ENCODE peak calls at places on chromosomes 5 and 9, in five cellular contexts. One of them, this sample, is unnamed.

GRCh38 chr5:16051246-16051645 is 128.3 kb downstream of the MARCHF11 start:
- DNase-seq in cardiac muscle cell: no peak
- DNase-seq in mammary epithelial cell: peak; percentile 50
- DNase-seq in RWPE1: no peak
- DNase-seq in neural progenitor cell: no peak
- DNase-seq in this sample: no peak

GRCh38 chr9:1049641-1050040 is 516 bp upstream of the DMRT2 start:
- DNase-seq in cardiac muscle cell: no peak
- DNase-seq in RWPE1: no peak
- DNase-seq in mammary epithelial cell: no peak
- DNase-seq in neural progenitor cell: no peak
- DNase-seq in this sample: no peak

GRCh38 chr9:137241490-137242328 is 622 bp downstream of the TUBB4B start:
- DNase-seq in neural progenitor cell: peak; percentile 67
- DNase-seq in cardiac muscle cell: peak; percentile 54
- DNase-seq in RWPE1: peak; percentile 89
- DNase-seq in mammary epithelial cell: peak; percentile 69
- DNase-seq in this sample: no peak

GRCh38 chr5:113213551-113213971 is 221.2 kb downstream of the TSSK1B start:
- DNase-seq in neural progenitor cell: peak; percentile 90
- DNase-seq in RWPE1: no peak
- DNase-seq in mammary epithelial cell: no peak
- DNase-seq in cardiac muscle cell: no peak
- DNase-seq in this sample: no peak

GRCh38 chr5:128667148-128667547 is 129.1 kb upstream of the FBN2 start:
- DNase-seq in cardiac muscle cell: peak; percentile 50
- DNase-seq in neural progenitor cell: peak; percentile 19
- DNase-seq in mammary epithelial cell: no peak
- DNase-seq in RWPE1: no peak
- DNase-seq in this sample: no peak

GRCh38 chr9:81685763-81686613 is 3.4 kb downstream of the TLE1 start:
- DNase-seq in RWPE1: no peak
- DNase-seq in mammary epithelial cell: peak; percentile 17
- DNase-seq in cardiac muscle cell: no peak
- DNase-seq in neural progenitor cell: no peak
- DNase-seq in this sample: no peak

GRCh38 chr5:958701-959571 is 49.7 kb upstream of the NKD2 start:
- DNase-seq in mammary epithelial cell: peak; percentile 72
- DNase-seq in RWPE1: peak; percentile 67
- DNase-seq in neural progenitor cell: no peak
- DNase-seq in cardiac muscle cell: no peak
- DNase-seq in this sample: no peak

GRCh38 chr5:178241688-178242231 is 9.2 kb upstream of the PHYKPL start:
- DNase-seq in RWPE1: no peak
- DNase-seq in mammary epithelial cell: no peak
- DNase-seq in neural progenitor cell: no peak
- DNase-seq in cardiac muscle cell: no peak
- DNase-seq in this sample: no peak

GRCh38 chr9:124698265-124698664 is 72.8 kb downstream of the NR6A1 start:
- DNase-seq in cardiac muscle cell: no peak
- DNase-seq in RWPE1: peak; percentile 80
- DNase-seq in mammary epithelial cell: peak; percentile 92
- DNase-seq in neural progenitor cell: peak; percentile 57
- DNase-seq in this sample: no peak

GRCh38 chr5:133404724-133405123 is 207.6 kb downstream of the FSTL4 start:
- DNase-seq in neural progenitor cell: no peak
- DNase-seq in cardiac muscle cell: no peak
- DNase-seq in RWPE1: no peak
- DNase-seq in mammary epithelial cell: no peak
- DNase-seq in this sample: no peak

GRCh38 chr9:92656537-92656925 is 13.4 kb downstream of the IPPK start:
- DNase-seq in RWPE1: no peak
- DNase-seq in cardiac muscle cell: no peak
- DNase-seq in neural progenitor cell: no peak
- DNase-seq in mammary epithelial cell: no peak
- DNase-seq in this sample: no peak

GRCh38 chr5:39584921-39585320 is 160.1 kb upstream of the DAB2 start:
- DNase-seq in RWPE1: no peak
- DNase-seq in cardiac muscle cell: no peak
- DNase-seq in neural progenitor cell: no peak
- DNase-seq in mammary epithelial cell: no peak
- DNase-seq in this sample: no peak

GRCh38 chr5:102796014-102796413 is 40.9 kb downstream of the PAM start:
- DNase-seq in RWPE1: no peak
- DNase-seq in mammary epithelial cell: no peak
- DNase-seq in neural progenitor cell: no peak
- DNase-seq in cardiac muscle cell: no peak
- DNase-seq in this sample: no peak

GRCh38 chr5:58263291-58263690 is 196.6 kb downstream of the PLK2 start:
- DNase-seq in neural progenitor cell: no peak
- DNase-seq in mammary epithelial cell: no peak
- DNase-seq in RWPE1: no peak
- DNase-seq in cardiac muscle cell: no peak
- DNase-seq in this sample: no peak

GRCh38 chr5:143874312-143874711 is 62.4 kb downstream of the HMHB1 start:
- DNase-seq in mammary epithelial cell: no peak
- DNase-seq in RWPE1: no peak
- DNase-seq in cardiac muscle cell: no peak
- DNase-seq in neural progenitor cell: no peak
- DNase-seq in this sample: peak; percentile 15

GRCh38 chr5:177476531-177477233 is 3.2 kb upstream of the DBN1 start:
- DNase-seq in neural progenitor cell: no peak
- DNase-seq in mammary epithelial cell: no peak
- DNase-seq in RWPE1: no peak
- DNase-seq in cardiac muscle cell: no peak
- DNase-seq in this sample: no peak

GRCh38 chr9:136457326-136457725 is 17.7 kb upstream of the INPP5E start:
- DNase-seq in mammary epithelial cell: no peak
- DNase-seq in cardiac muscle cell: no peak
- DNase-seq in neural progenitor cell: no peak
- DNase-seq in RWPE1: no peak
- DNase-seq in this sample: no peak

GRCh38 chr9:114837923-114838322 is 32.1 kb upstream of the TNFSF15 start:
- DNase-seq in mammary epithelial cell: peak; percentile 13
- DNase-seq in cardiac muscle cell: no peak
- DNase-seq in neural progenitor cell: no peak
- DNase-seq in RWPE1: no peak
- DNase-seq in this sample: no peak

GRCh38 chr9:136808075-136808780 is 480 bp downstream of the RABL6 start:
- DNase-seq in neural progenitor cell: peak; percentile 58
- DNase-seq in mammary epithelial cell: no peak
- DNase-seq in cardiac muscle cell: peak; percentile 35
- DNase-seq in RWPE1: peak; percentile 44
- DNase-seq in this sample: peak; percentile 62

GRCh38 chr9:106878943-106879916 is 16.3 kb downstream of the ZNF462 start:
- DNase-seq in neural progenitor cell: peak; percentile 74
- DNase-seq in mammary epithelial cell: peak; percentile 90
- DNase-seq in cardiac muscle cell: no peak
- DNase-seq in RWPE1: peak; percentile 89
- DNase-seq in this sample: no peak

GRCh38 chr9:132214027-132214622 is 52.3 kb downstream of the NTNG2 start:
- DNase-seq in neural progenitor cell: peak; percentile 52
- DNase-seq in cardiac muscle cell: peak; percentile 57
- DNase-seq in RWPE1: peak; percentile 95
- DNase-seq in mammary epithelial cell: peak; percentile 79
- DNase-seq in this sample: peak; percentile 58

GRCh38 chr9:71446499-71447411 is 321.6 kb downstream of the CEMIP2 start:
- DNase-seq in cardiac muscle cell: peak; percentile 94
- DNase-seq in mammary epithelial cell: peak; percentile 68
- DNase-seq in RWPE1: peak; percentile 62
- DNase-seq in neural progenitor cell: peak; percentile 95
- DNase-seq in this sample: peak; percentile 87

DNA sequence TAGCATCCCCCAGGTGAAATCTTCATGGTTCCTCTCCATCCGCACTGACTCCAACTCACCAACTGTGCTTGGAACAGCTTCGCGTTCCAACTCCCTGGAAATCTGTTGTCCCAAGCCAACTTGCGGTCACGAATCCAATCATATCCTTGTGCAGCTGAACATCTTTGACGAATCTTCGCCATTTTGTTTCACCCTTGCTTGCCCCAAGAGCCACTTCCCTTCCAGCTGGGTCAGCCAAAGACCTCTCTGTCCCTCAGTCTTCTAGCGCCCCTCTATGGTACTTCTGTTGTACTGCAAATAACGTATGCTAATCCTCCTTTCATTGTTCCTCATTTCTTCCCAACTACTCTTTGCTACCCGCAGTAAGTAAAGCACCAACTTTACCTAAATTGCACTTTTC is 61.0 kb upstream of the TARS1 start:
- DNase-seq in mammary epithelial cell: peak; percentile 20
- DNase-seq in neural progenitor cell: peak; percentile 79
- DNase-seq in RWPE1: no peak
- DNase-seq in cardiac muscle cell: peak; percentile 59
- DNase-seq in this sample: peak; percentile 6
- TF ChIP-seq CTCF in mammary epithelial cell: peak; percentile 51
- TF ChIP-seq CTCF in neural progenitor cell: peak; percentile 85
- TF ChIP-seq CTCF in RWPE1: peak; percentile 30
- TF ChIP-seq CTCF in cardiac muscle cell: peak; percentile 67
- TF ChIP-seq CTCF in this sample: peak; percentile 42

GRCh38 chr5:173786296-173787187 is 101.6 kb upstream of the CPEB4 start:
- DNase-seq in mammary epithelial cell: no peak
- DNase-seq in neural progenitor cell: peak; percentile 77
- DNase-seq in RWPE1: no peak
- DNase-seq in cardiac muscle cell: no peak
- DNase-seq in this sample: no peak
- TF ChIP-seq CTCF in mammary epithelial cell: no peak
- TF ChIP-seq CTCF in neural progenitor cell: peak; percentile 34
- TF ChIP-seq CTCF in RWPE1: no peak
- TF ChIP-seq CTCF in cardiac muscle cell: no peak
- TF ChIP-seq CTCF in this sample: no peak

DNA sequence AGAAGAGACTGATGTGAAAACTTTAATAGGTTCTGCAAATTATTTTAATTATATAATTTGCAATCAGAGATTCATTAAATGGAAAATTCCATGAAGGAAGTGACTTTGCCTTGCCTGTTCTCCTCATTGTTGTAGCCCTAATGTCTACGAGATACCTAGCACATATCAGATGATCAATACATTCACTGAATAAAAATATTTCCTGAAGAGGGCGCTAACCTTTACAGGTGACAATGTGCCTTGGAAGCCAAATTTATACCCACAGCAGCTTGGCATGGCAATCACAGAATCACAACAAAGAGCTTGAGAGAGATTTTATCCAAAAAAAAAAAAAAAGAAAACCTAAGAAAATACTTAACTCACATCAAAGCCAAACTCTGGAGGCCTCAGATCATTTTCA is 17.4 kb downstream of the HAUS6 start:
- DNase-seq in RWPE1: peak; percentile 9
- DNase-seq in mammary epithelial cell: no peak
- DNase-seq in neural progenitor cell: peak; percentile 60
- DNase-seq in cardiac muscle cell: peak; percentile 59
- DNase-seq in this sample: no peak
- TF ChIP-seq CTCF in RWPE1: peak; percentile 62
- TF ChIP-seq CTCF in mammary epithelial cell: peak; percentile 47
- TF ChIP-seq CTCF in neural progenitor cell: peak; percentile 60
- TF ChIP-seq CTCF in cardiac muscle cell: peak; percentile 18
- TF ChIP-seq CTCF in this sample: peak; percentile 15

DNA sequence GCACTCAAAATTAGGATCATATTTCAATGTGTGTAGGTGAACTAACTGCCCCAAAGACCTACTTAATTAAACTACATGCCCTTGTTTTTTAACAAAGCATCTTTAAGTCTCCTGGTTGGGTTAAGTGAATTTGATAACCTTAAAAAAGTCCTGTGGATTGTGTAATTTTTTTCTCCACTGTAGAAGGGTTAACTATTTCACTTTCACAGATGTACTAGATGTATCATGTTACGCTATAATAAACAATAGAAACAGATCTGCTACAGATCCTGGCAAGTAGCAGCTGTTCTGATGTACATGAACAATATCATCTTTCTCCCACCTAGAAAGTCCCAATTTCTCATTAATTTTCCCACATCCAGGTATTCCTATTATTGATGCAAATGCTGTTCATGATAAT is 18.9 kb downstream of the KIF24 start:
- DNase-seq in mammary epithelial cell: no peak
- DNase-seq in RWPE1: no peak
- DNase-seq in neural progenitor cell: no peak
- DNase-seq in cardiac muscle cell: no peak
- DNase-seq in this sample: no peak
- TF ChIP-seq CTCF in mammary epithelial cell: no peak
- TF ChIP-seq CTCF in RWPE1: no peak
- TF ChIP-seq CTCF in neural progenitor cell: no peak
- TF ChIP-seq CTCF in cardiac muscle cell: no peak
- TF ChIP-seq CTCF in this sample: no peak

GRCh38 chr9:96071245-96072124 is 196.0 kb downstream of the ERCC6L2 start:
- DNase-seq in neural progenitor cell: peak; percentile 67
- DNase-seq in RWPE1: peak; percentile 66
- DNase-seq in mammary epithelial cell: peak; percentile 17
- DNase-seq in cardiac muscle cell: peak; percentile 37
- DNase-seq in this sample: no peak
- TF ChIP-seq CTCF in neural progenitor cell: peak; percentile 59
- TF ChIP-seq CTCF in RWPE1: no peak
- TF ChIP-seq CTCF in mammary epithelial cell: peak; percentile 59
- TF ChIP-seq CTCF in cardiac muscle cell: peak; percentile 68
- TF ChIP-seq CTCF in this sample: peak; percentile 51

DNA sequence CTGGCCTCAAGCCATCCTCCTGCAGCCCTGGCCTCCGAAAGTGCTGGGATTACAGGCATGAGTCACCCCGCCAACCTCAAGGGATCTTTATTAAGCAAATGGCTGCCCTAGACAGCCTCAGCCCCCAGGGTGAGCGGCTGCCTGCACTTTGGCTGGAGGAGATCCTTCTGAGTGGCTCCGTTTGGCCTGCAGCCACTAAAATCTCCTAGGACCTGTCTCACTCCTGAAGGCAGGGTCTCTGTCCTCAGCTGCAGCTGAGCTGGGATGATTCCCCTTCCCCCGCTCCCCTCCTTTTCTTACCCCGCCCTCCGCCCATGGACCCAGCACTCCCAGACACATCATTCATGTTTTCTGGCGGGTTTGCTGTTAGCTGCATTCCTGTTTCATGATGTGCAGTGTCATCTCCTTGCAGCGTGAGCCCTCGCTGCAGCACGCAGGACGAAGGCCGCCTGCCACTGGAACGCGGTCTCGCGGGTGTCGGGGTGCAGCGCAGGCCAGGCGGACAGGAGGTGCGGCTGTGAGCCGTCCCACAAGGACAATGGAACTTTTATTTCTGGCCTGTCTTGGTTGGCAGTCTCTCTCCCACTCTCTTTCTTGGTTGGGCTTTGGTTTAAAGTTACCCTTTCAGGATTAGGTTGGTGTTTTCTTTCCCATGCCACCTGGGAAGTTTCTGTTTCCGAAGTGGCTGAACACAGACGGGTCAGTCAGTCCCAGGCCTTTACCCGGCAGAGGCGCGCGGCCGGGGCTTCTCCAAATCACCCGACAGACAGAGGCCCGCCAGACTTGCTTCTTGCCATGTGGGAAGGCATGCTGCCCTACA is 137.1 kb downstream of the FOXD1 start:
- DNase-seq in mammary epithelial cell: peak; percentile 85
- DNase-seq in neural progenitor cell: peak; percentile 61
- DNase-seq in RWPE1: peak; percentile 86
- DNase-seq in cardiac muscle cell: no peak
- DNase-seq in this sample: peak; percentile 62
- TF ChIP-seq CTCF in mammary epithelial cell: no peak
- TF ChIP-seq CTCF in neural progenitor cell: no peak
- TF ChIP-seq CTCF in RWPE1: no peak
- TF ChIP-seq CTCF in cardiac muscle cell: no peak
- TF ChIP-seq CTCF in this sample: no peak

GRCh38 chr5:123125172-123125508 is 36.1 kb downstream of the PRDM6 start:
- DNase-seq in neural progenitor cell: no peak
- DNase-seq in cardiac muscle cell: no peak
- DNase-seq in RWPE1: peak; percentile 31
- DNase-seq in mammary epithelial cell: no peak
- DNase-seq in this sample: no peak
- TF ChIP-seq CTCF in neural progenitor cell: no peak
- TF ChIP-seq CTCF in cardiac muscle cell: no peak
- TF ChIP-seq CTCF in RWPE1: no peak
- TF ChIP-seq CTCF in mammary epithelial cell: no peak
- TF ChIP-seq CTCF in this sample: no peak

GRCh38 chr9:36023260-36024048 is 13.3 kb upstream of the RECK start:
- DNase-seq in cardiac muscle cell: peak; percentile 78
- DNase-seq in neural progenitor cell: peak; percentile 81
- DNase-seq in RWPE1: peak; percentile 65
- DNase-seq in mammary epithelial cell: peak; percentile 52
- DNase-seq in this sample: peak; percentile 71
- TF ChIP-seq CTCF in cardiac muscle cell: peak; percentile 74
- TF ChIP-seq CTCF in neural progenitor cell: peak; percentile 88
- TF ChIP-seq CTCF in RWPE1: peak; percentile 99
- TF ChIP-seq CTCF in mammary epithelial cell: peak; percentile 94
- TF ChIP-seq CTCF in this sample: peak; percentile 81